ENCODE peak calls at places on chromosomes 7 and 10, in five cellular contexts. One of them, this sample, is unnamed.
A peak's percentile ranks its signal among the peaks of the same experiment; 100 is the strongest.

GRCh38 chr7:12315049-12315448 is 88.6 kb downstream of the VWDE start:
- DNase-seq in AG04449: no peak
- DNase-seq in Calu3: no peak
- DNase-seq in body of pancreas: no peak
- DNase-seq in cardiac fibroblast: no peak
- DNase-seq in this sample: no peak

GRCh38 chr7:142152076-142152475 is 40.6 kb downstream of the MGAM2 start:
- DNase-seq in AG04449: no peak
- DNase-seq in Calu3: no peak
- DNase-seq in body of pancreas: no peak
- DNase-seq in cardiac fibroblast: no peak
- DNase-seq in this sample: no peak

GRCh38 chr7:136102881-136103280 is 125.7 kb upstream of the MTPN start:
- DNase-seq in AG04449: no peak
- DNase-seq in Calu3: no peak
- DNase-seq in body of pancreas: no peak
- DNase-seq in cardiac fibroblast: no peak
- DNase-seq in this sample: no peak

GRCh38 chr10:1408656-1409358 is 328.5 kb downstream of the ADARB2 start:
- DNase-seq in AG04449: no peak
- DNase-seq in Calu3: no peak
- DNase-seq in body of pancreas: no peak
- DNase-seq in cardiac fibroblast: no peak
- DNase-seq in this sample: no peak

GRCh38 chr10:48363617-48364355 is 57.3 kb downstream of the MAPK8 start:
- DNase-seq in AG04449: no peak
- DNase-seq in Calu3: peak; percentile 44
- DNase-seq in body of pancreas: peak; percentile 40
- DNase-seq in cardiac fibroblast: peak; percentile 86
- DNase-seq in this sample: peak; percentile 39

GRCh38 chr10:49362596-49363260 is 33.2 kb downstream of the DRGX start:
- DNase-seq in AG04449: no peak
- DNase-seq in Calu3: no peak
- DNase-seq in body of pancreas: peak; percentile 55
- DNase-seq in cardiac fibroblast: no peak
- DNase-seq in this sample: no peak

GRCh38 chr10:71502851-71503250 is 106.1 kb downstream of the CDH23 start:
- DNase-seq in AG04449: no peak
- DNase-seq in Calu3: no peak
- DNase-seq in body of pancreas: no peak
- DNase-seq in cardiac fibroblast: no peak
- DNase-seq in this sample: no peak

GRCh38 chr7:55193245-55193644 is 171.9 kb upstream of the LANCL2 start:
- DNase-seq in AG04449: no peak
- DNase-seq in Calu3: no peak
- DNase-seq in body of pancreas: no peak
- DNase-seq in cardiac fibroblast: peak; percentile 62
- DNase-seq in this sample: no peak

GRCh38 chr10:93559490-93559889 is 7.0 kb upstream of the FFAR4 start:
- DNase-seq in AG04449: no peak
- DNase-seq in Calu3: no peak
- DNase-seq in body of pancreas: no peak
- DNase-seq in cardiac fibroblast: no peak
- DNase-seq in this sample: no peak

GRCh38 chr7:3267928-3268690 is 32.9 kb upstream of the SDK1 start:
- DNase-seq in AG04449: peak; percentile 17
- DNase-seq in Calu3: no peak
- DNase-seq in body of pancreas: no peak
- DNase-seq in cardiac fibroblast: peak; percentile 98
- DNase-seq in this sample: no peak

GRCh38 chr10:90675621-90676020 is 182.2 kb downstream of the HTR7 start:
- DNase-seq in AG04449: peak; percentile 3
- DNase-seq in Calu3: no peak
- DNase-seq in body of pancreas: no peak
- DNase-seq in cardiac fibroblast: peak; percentile 87
- DNase-seq in this sample: peak; percentile 23

GRCh38 chr7:121563177-121563576 is 167.1 kb upstream of the FAM3C start:
- DNase-seq in AG04449: no peak
- DNase-seq in Calu3: peak; percentile 14
- DNase-seq in body of pancreas: no peak
- DNase-seq in cardiac fibroblast: no peak
- DNase-seq in this sample: no peak

GRCh38 chr7:155965010-155965409 is 152.7 kb upstream of the SHH start:
- DNase-seq in AG04449: no peak
- DNase-seq in Calu3: no peak
- DNase-seq in body of pancreas: no peak
- DNase-seq in cardiac fibroblast: no peak
- DNase-seq in this sample: no peak

GRCh38 chr7:42155836-42156540 is 81.0 kb downstream of the GLI3 start:
- DNase-seq in AG04449: no peak
- DNase-seq in Calu3: no peak
- DNase-seq in body of pancreas: no peak
- DNase-seq in cardiac fibroblast: peak; percentile 71
- DNase-seq in this sample: no peak

GRCh38 chr7:151689196-151689971 is 169.7 kb upstream of the RHEB start:
- DNase-seq in AG04449: no peak
- DNase-seq in Calu3: peak; percentile 58
- DNase-seq in body of pancreas: peak; percentile 57
- DNase-seq in cardiac fibroblast: no peak
- DNase-seq in this sample: no peak

GRCh38 chr7:153188630-153189029 is 429.1 kb downstream of the ACTR3B start:
- DNase-seq in AG04449: no peak
- DNase-seq in Calu3: no peak
- DNase-seq in body of pancreas: no peak
- DNase-seq in cardiac fibroblast: no peak
- DNase-seq in this sample: no peak

GRCh38 chr7:40623863-40624262 is 489.1 kb downstream of the SUGCT start:
- DNase-seq in AG04449: no peak
- DNase-seq in Calu3: no peak
- DNase-seq in body of pancreas: no peak
- DNase-seq in cardiac fibroblast: no peak
- DNase-seq in this sample: no peak

GRCh38 chr10:62766383-62766782 is 38.1 kb upstream of the ADO start:
- DNase-seq in AG04449: no peak
- DNase-seq in Calu3: no peak
- DNase-seq in body of pancreas: no peak
- DNase-seq in cardiac fibroblast: no peak
- DNase-seq in this sample: no peak

GRCh38 chr10:132591166-132591971 is 53.8 kb downstream of the INPP5A start:
- DNase-seq in AG04449: no peak
- DNase-seq in Calu3: peak; percentile 46
- DNase-seq in body of pancreas: peak; percentile 80
- DNase-seq in cardiac fibroblast: peak; percentile 68
- DNase-seq in this sample: no peak

GRCh38 chr7:116525913-116526857 is 1.3 kb downstream of the CAV1 start:
- DNase-seq in AG04449: no peak
- DNase-seq in Calu3: peak; percentile 86
- DNase-seq in body of pancreas: peak; percentile 72
- DNase-seq in cardiac fibroblast: peak; percentile 87
- DNase-seq in this sample: peak; percentile 63

GRCh38 chr7:4080013-4080412 is 602.1 kb upstream of the FOXK1 start:
- DNase-seq in AG04449: no peak
- DNase-seq in Calu3: no peak
- DNase-seq in body of pancreas: no peak
- DNase-seq in cardiac fibroblast: no peak
- DNase-seq in this sample: no peak

GRCh38 chr10:100043796-100044195 is 34.0 kb upstream of the DNMBP start:
- DNase-seq in AG04449: no peak
- DNase-seq in Calu3: no peak
- DNase-seq in body of pancreas: no peak
- DNase-seq in cardiac fibroblast: peak; percentile 81
- DNase-seq in this sample: no peak

GRCh38 chr7:100162874-100163533 is 4.5 kb upstream of the TRAPPC14 start:
- DNase-seq in AG04449: no peak
- DNase-seq in Calu3: peak; percentile 27
- DNase-seq in body of pancreas: no peak
- DNase-seq in cardiac fibroblast: no peak
- DNase-seq in this sample: no peak

GRCh38 chr7:149882264-149883048 is 8.7 kb downstream of the ATP6V0E2 start:
- DNase-seq in AG04449: no peak
- DNase-seq in Calu3: no peak
- DNase-seq in body of pancreas: no peak
- DNase-seq in cardiac fibroblast: no peak
- DNase-seq in this sample: no peak

GRCh38 chr7:84675633-84676034 is 481.0 kb upstream of the SEMA3A start:
- DNase-seq in AG04449: no peak
- DNase-seq in Calu3: peak; percentile 25
- DNase-seq in body of pancreas: no peak
- DNase-seq in cardiac fibroblast: no peak
- DNase-seq in this sample: no peak

GRCh38 chr10:92594194-92594593 is 1.3 kb downstream of the KIF11 start:
- DNase-seq in AG04449: no peak
- DNase-seq in Calu3: no peak
- DNase-seq in body of pancreas: no peak
- DNase-seq in cardiac fibroblast: peak; percentile 27
- DNase-seq in this sample: no peak

GRCh38 chr7:100642534-100642907 is 1.2 kb upstream of the TFR2 start:
- DNase-seq in AG04449: no peak
- DNase-seq in Calu3: no peak
- DNase-seq in body of pancreas: no peak
- DNase-seq in cardiac fibroblast: no peak
- DNase-seq in this sample: no peak

GRCh38 chr7:50739744-50740455 is 42.8 kb downstream of the GRB10 start:
- DNase-seq in AG04449: no peak
- DNase-seq in Calu3: no peak
- DNase-seq in body of pancreas: no peak
- DNase-seq in cardiac fibroblast: peak; percentile 48
- DNase-seq in this sample: no peak

GRCh38 chr7:12949060-12950045 is 261.9 kb downstream of the ARL4A start:
- DNase-seq in AG04449: no peak
- DNase-seq in Calu3: no peak
- DNase-seq in body of pancreas: no peak
- DNase-seq in cardiac fibroblast: peak; percentile 37
- DNase-seq in this sample: no peak

GRCh38 chr7:95718556-95719410 is 53.6 kb upstream of the DYNC1I1 start:
- DNase-seq in AG04449: no peak
- DNase-seq in Calu3: no peak
- DNase-seq in body of pancreas: no peak
- DNase-seq in cardiac fibroblast: peak; percentile 52
- DNase-seq in this sample: peak; percentile 1

GRCh38 chr7:26168458-26169023 is 16.5 kb downstream of the NFE2L3 start:
- DNase-seq in AG04449: no peak
- DNase-seq in Calu3: no peak
- DNase-seq in body of pancreas: no peak
- DNase-seq in cardiac fibroblast: no peak
- DNase-seq in this sample: no peak

GRCh38 chr7:133079296-133079695 is 2.6 kb downstream of the CHCHD3 start:
- DNase-seq in AG04449: no peak
- DNase-seq in Calu3: no peak
- DNase-seq in body of pancreas: no peak
- DNase-seq in cardiac fibroblast: no peak
- DNase-seq in this sample: no peak

GRCh38 chr10:33109384-33109783 is 151.4 kb upstream of the ITGB1 start:
- DNase-seq in AG04449: no peak
- DNase-seq in Calu3: no peak
- DNase-seq in body of pancreas: no peak
- DNase-seq in cardiac fibroblast: no peak
- DNase-seq in this sample: no peak

GRCh38 chr10:33103980-33104379 is 145.9 kb upstream of the ITGB1 start:
- DNase-seq in AG04449: no peak
- DNase-seq in Calu3: no peak
- DNase-seq in body of pancreas: no peak
- DNase-seq in cardiac fibroblast: no peak
- DNase-seq in this sample: no peak

GRCh38 chr10:33107953-33108352 is 149.9 kb upstream of the ITGB1 start:
- DNase-seq in AG04449: no peak
- DNase-seq in Calu3: no peak
- DNase-seq in body of pancreas: no peak
- DNase-seq in cardiac fibroblast: no peak
- DNase-seq in this sample: no peak

GRCh38 chr10:33109788-33110469 is 151.9 kb upstream of the ITGB1 start:
- DNase-seq in AG04449: no peak
- DNase-seq in Calu3: no peak
- DNase-seq in body of pancreas: no peak
- DNase-seq in cardiac fibroblast: no peak
- DNase-seq in this sample: no peak

DNA sequence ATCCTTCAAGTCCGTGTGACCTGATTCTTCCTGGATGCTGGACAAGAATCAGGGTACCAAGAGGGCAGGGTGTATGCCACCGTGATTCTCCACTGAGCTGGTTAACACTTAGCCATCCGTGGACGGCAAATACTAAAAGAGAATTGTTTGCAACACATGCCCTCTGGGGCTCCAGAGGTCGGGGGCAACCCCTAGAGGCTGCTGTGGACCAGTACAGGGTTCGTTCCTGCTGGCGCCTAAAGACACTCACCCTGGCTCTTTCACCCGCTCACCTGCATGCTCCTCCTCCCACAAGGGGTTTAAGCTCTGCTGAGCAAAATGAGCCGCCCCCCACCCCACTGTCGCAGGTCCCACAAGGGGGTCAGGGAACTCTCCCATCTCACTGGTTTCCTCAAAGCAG is 148.7 kb upstream of the ITGB1 start:
- DNase-seq in AG04449: no peak
- DNase-seq in Calu3: no peak
- DNase-seq in body of pancreas: no peak
- DNase-seq in cardiac fibroblast: no peak
- DNase-seq in this sample: no peak
- TF ChIP-seq CTCF in AG04449: no peak
- TF ChIP-seq CTCF in Calu3: no peak
- TF ChIP-seq CTCF in body of pancreas: no peak
- TF ChIP-seq CTCF in cardiac fibroblast: no peak
- TF ChIP-seq CTCF in this sample: no peak

GRCh38 chr7:34823650-34824258 is 165.7 kb downstream of the NPSR1 start:
- DNase-seq in AG04449: no peak
- DNase-seq in Calu3: peak; percentile 88
- DNase-seq in body of pancreas: peak; percentile 59
- DNase-seq in cardiac fibroblast: peak; percentile 64
- DNase-seq in this sample: peak; percentile 4
- TF ChIP-seq CTCF in AG04449: peak; percentile 76
- TF ChIP-seq CTCF in Calu3: peak; percentile 97
- TF ChIP-seq CTCF in body of pancreas: peak; percentile 57
- TF ChIP-seq CTCF in cardiac fibroblast: peak; percentile 91
- TF ChIP-seq CTCF in this sample: peak; percentile 87

GRCh38 chr7:21731977-21732376 is 189.1 kb downstream of the DNAH11 start:
- DNase-seq in AG04449: no peak
- DNase-seq in Calu3: no peak
- DNase-seq in body of pancreas: no peak
- DNase-seq in cardiac fibroblast: no peak
- DNase-seq in this sample: no peak
- TF ChIP-seq CTCF in AG04449: no peak
- TF ChIP-seq CTCF in Calu3: no peak
- TF ChIP-seq CTCF in body of pancreas: no peak
- TF ChIP-seq CTCF in cardiac fibroblast: no peak
- TF ChIP-seq CTCF in this sample: no peak

DNA sequence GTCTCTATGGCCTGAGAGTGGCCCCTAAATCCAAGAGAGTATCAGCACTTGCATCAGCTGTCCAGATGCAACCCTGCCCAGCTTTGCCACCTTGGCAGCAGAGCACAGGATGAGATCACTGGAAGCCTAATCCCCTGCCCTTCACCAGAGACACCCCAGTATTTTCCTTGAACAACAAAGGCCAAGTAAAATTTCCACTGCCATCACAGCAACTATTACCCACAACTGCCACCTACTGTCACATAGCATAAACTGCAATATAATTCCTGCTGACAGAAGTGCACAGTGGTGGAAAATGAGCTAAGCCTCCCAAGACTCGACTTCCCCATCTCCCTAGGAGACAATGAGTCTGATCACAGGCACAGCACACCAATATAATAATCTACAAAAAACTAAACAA is 462.8 kb upstream of the ZWINT start:
- DNase-seq in AG04449: no peak
- DNase-seq in Calu3: peak; percentile 17
- DNase-seq in body of pancreas: no peak
- DNase-seq in cardiac fibroblast: peak; percentile 6
- DNase-seq in this sample: no peak
- TF ChIP-seq CTCF in AG04449: no peak
- TF ChIP-seq CTCF in Calu3: peak; percentile 63
- TF ChIP-seq CTCF in body of pancreas: no peak
- TF ChIP-seq CTCF in cardiac fibroblast: peak; percentile 32
- TF ChIP-seq CTCF in this sample: peak; percentile 10